ENCODE peak calls at places on chromosomes 11 and 22, in four cellular contexts. Q is GM12878, D is K562, L is HL-60. A is an unnamed sample.

GRCh38 chr11:56509439-56509838 is 18.3 kb upstream of the OR5M8 start:
- DNase-seq in Q (no peak), D (no peak), L (no peak), A (no peak)

GRCh38 chr11:43904737-43905515 is 24.3 kb downstream of the ALKBH3 start:
- DNase-seq in Q (no peak), L (no peak), D (no peak), A (no peak)

GRCh38 chr11:75574698-75575265 is 12.7 kb downstream of the SERPINH1 start:
- DNase-seq in L (no peak), Q (no peak), D (no peak), A (no peak)

GRCh38 chr22:19122752-19123492 is 710 bp upstream of the DGCR2 start:
- DNase-seq in L (no peak), Q (no peak), D (peak), A (no peak)

GRCh38 chr11:11558826-11559225 is 63.0 kb downstream of the GALNT18 start:
- DNase-seq in Q (no peak), L (no peak), D (no peak), A (no peak)

GRCh38 chr22:28181332-28181731 is 262.3 kb upstream of the PITPNB start:
- DNase-seq in D (no peak), Q (no peak), L (no peak), A (no peak)

GRCh38 chr22:19607198-19608113 is 83.2 kb upstream of the CLDN5 start:
- DNase-seq in L (no peak), D (no peak), Q (no peak), A (no peak)

GRCh38 chr22:38310518-38311330 is 6.5 kb downstream of the CSNK1E start:
- DNase-seq in D (no peak), Q (no peak), L (no peak), A (no peak)

GRCh38 chr11:8202428-8203160 is 33.8 kb upstream of the RIC3 start:
- DNase-seq in L (no peak), Q (no peak), D (peak), A (no peak)

GRCh38 chr22:47257566-47257965 is 495.1 kb downstream of the TBC1D22A start:
- DNase-seq in L (no peak), D (no peak), Q (no peak), A (no peak)

GRCh38 chr11:69804769-69805508 is 14.3 kb downstream of the FGF3 start:
- DNase-seq in Q (no peak), D (no peak), L (no peak), A (no peak)

GRCh38 chr11:125931681-125932080 is 14.2 kb upstream of the VSIG10L2 start:
- DNase-seq in D (no peak), Q (no peak), L (no peak), A (no peak)

GRCh38 chr11:60762851-60763691 is 6.4 kb downstream of the MS4A15 start:
- DNase-seq in D (peak), L (no peak), Q (peak), A (no peak)

GRCh38 chr11:9219115-9219514 is 46.0 kb downstream of the DENND5A start:
- DNase-seq in L (no peak), Q (no peak), D (no peak), A (no peak)

GRCh38 chr22:49699476-49699875 is 128.2 kb downstream of the BRD1 start:
- DNase-seq in Q (no peak), L (no peak), D (no peak), A (no peak)

GRCh38 chr11:57474017-57474750 is 13.9 kb downstream of the RTN4RL2 start:
- DNase-seq in D (peak), L (no peak), Q (peak), A (no peak)

GRCh38 chr11:119585038-119585666 is 143.8 kb downstream of the NECTIN1 start:
- DNase-seq in L (no peak), D (no peak), Q (no peak), A (no peak)

GRCh38 chr22:48104102-48104738 is 1341.8 kb downstream of the TBC1D22A start:
- DNase-seq in Q (no peak), L (no peak), D (no peak), A (no peak)

GRCh38 chr11:128621491-128622136 is 34.3 kb upstream of the ETS1 start:
- DNase-seq in D (no peak), L (no peak), Q (no peak), A (no peak)

GRCh38 chr22:42949159-42949558 is 65.8 kb downstream of the PACSIN2 start:
- DNase-seq in D (no peak), L (no peak), Q (no peak), A (no peak)

GRCh38 chr11:70574725-70575347 is 176.5 kb downstream of the CTTN start:
- DNase-seq in Q (no peak), D (no peak), L (no peak), A (no peak)

GRCh38 chr11:1392111-1392510 is 2.4 kb downstream of the BRSK2 start:
- DNase-seq in Q (no peak), L (no peak), D (no peak), A (no peak)

GRCh38 chr11:1390603-1391164 is 950 bp downstream of the BRSK2 start:
- DNase-seq in Q (no peak), D (no peak), L (no peak), A (no peak)

GRCh38 chr11:1389932-1390587 is at the start of gene BRSK2:
- DNase-seq in L (no peak), D (no peak), Q (no peak), A (no peak)

GRCh38 chr11:1392561-1392960 is 2.8 kb downstream of the BRSK2 start:
- DNase-seq in D (no peak), L (no peak), Q (no peak), A (no peak)

GRCh38 chr11:1391165-1392010 is 1.7 kb downstream of the BRSK2 start:
- DNase-seq in L (no peak), Q (no peak), D (no peak), A (no peak)
- TF ChIP-seq SPI1 in L (no peak), Q (no peak), D (no peak), A (no peak)

GRCh38 chr22:25021976-25022711 is 69.6 kb downstream of the KIAA1671 start:
- DNase-seq in L (no peak), D (no peak), Q (no peak), A (no peak)
- TF ChIP-seq SPI1 in L (no peak), D (no peak), Q (no peak), A (no peak)

GRCh38 chr11:35223429-35223828 is 84.5 kb downstream of the CD44 start:
- DNase-seq in D (no peak), Q (no peak), L (no peak), A (no peak)
- TF ChIP-seq SPI1 in D (no peak), Q (no peak), L (no peak), A (no peak)

GRCh38 chr11:73464347-73464746 is 88.1 kb downstream of the RELT start:
- DNase-seq in L (no peak), D (no peak), Q (no peak), A (no peak)
- TF ChIP-seq SPI1 in L (no peak), D (no peak), Q (no peak), A (no peak)

GRCh38 chr11:13271060-13271693 is 6.4 kb upstream of the BMAL1 start:
- DNase-seq in Q (no peak), D (no peak), L (no peak), A (no peak)
- TF ChIP-seq SPI1 in Q (no peak), D (no peak), L (no peak), A (no peak)

GRCh38 chr11:2483426-2483825 is 38.6 kb downstream of the KCNQ1 start:
- DNase-seq in L (no peak), D (no peak), Q (no peak), A (no peak)
- TF ChIP-seq SPI1 in L (no peak), D (no peak), Q (no peak), A (no peak)

GRCh38 chr11:111819161-111820058 is 52.0 kb downstream of the ALG9 start:
- DNase-seq in Q (no peak), L (no peak), D (no peak), A (no peak)

GRCh38 chr11:111823131-111823530 is 48.2 kb downstream of the ALG9 start:
- DNase-seq in Q (no peak), D (no peak), L (no peak), A (no peak)

GRCh38 chr11:111826322-111826950 is 44.9 kb downstream of the ALG9 start:
- DNase-seq in L (no peak), Q (no peak), D (no peak), A (no peak)

GRCh38 chr11:111820059-111820375 is 51.4 kb downstream of the ALG9 start:
- DNase-seq in L (no peak), Q (no peak), D (no peak), A (no peak)

DNA sequence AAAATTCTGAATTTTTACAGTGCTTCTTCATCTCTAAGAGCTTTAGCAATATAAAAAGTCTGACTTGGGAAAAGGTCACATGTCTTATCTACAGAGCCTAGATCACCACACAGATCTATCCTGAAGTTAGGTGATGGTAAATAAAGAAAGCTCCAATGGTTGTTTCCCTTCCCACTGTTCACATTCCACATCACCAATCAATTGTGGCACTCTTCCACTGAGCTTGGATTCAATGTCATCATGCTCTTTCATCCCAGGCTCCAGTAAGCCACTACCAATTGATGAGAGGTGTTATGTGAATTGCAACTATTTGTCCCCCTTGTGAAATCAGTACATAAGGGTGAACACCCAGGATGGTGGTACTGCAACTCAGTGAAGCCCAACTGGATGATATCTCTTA is 47.8 kb downstream of the ALG9 start:
- DNase-seq in L (no peak), D (no peak), Q (no peak), A (no peak)
- TF ChIP-seq SPI1 in L (no peak), D (no peak), Q (no peak), A (no peak)

GRCh38 chr22:24142241-24142640 is 39.0 kb upstream of the SUSD2 start:
- DNase-seq in Q (no peak), L (no peak), D (no peak), A (no peak)
- TF ChIP-seq SPI1 in Q (no peak), L (no peak), D (no peak), A (no peak)

DNA sequence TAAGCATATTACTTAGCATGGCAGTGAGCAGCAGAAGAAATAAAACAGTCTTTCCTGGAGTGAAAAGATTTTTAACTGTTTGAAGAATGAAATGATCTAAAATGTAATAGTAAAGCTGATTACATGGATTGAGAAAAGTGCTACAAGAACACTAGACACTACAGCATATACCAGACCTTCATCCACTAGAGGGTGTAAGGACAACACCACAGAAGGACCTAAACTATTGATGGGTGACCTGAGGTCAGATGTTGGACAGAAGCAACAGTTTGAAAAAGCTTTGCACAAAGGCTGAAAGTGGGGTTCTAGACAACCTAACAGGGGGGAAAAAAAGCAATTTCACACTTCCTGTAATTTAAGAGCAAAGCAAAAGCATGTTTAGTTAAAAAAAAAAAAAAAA is 97.7 kb downstream of the RBFOX2 start:
- DNase-seq in D (peak), L (no peak), Q (peak), A (peak)
- TF ChIP-seq SPI1 in D (no peak), L (no peak), Q (no peak), A (no peak)